ENCODE peak calls at places on chromosomes 2 and 18, in ten cellular contexts. A is cardiac fibroblast, N is heart right ventricle, W is testis, V is colonic mucosa, Z is A549, T is AG04450, X is ovary, C is sigmoid colon, H is fibroblast of the aortic adventitia. K is an unnamed sample.

GRCh38 chr2:220893411-220893810 is 678.7 kb downstream of the EPHA4 start:
- DNase-seq in A (no peak), N (no peak), W (no peak), V (no peak), Z (no peak), T (no peak), X (no peak), C (no peak), H (no peak), K (peak; percentile 88)

GRCh38 chr2:42239289-42239661 is 70.1 kb downstream of the EML4 start:
- DNase-seq in A (no peak), N (no peak), W (no peak), V (no peak), Z (no peak), T (no peak), X (no peak), C (no peak), H (no peak), K (no peak)

GRCh38 chr2:233053928-233054774 is 6.0 kb upstream of the INPP5D start:
- DNase-seq in A (peak; percentile 27), N (peak; percentile 70), W (peak; percentile 83), V (peak; percentile 74), Z (peak; percentile 84), T (no peak), X (peak; percentile 44), C (peak; percentile 68), H (peak; percentile 29), K (no peak)

GRCh38 chr2:2950403-2950952 is 427.1 kb downstream of the EIPR1 start:
- DNase-seq in A (no peak), N (no peak), W (no peak), V (no peak), Z (no peak), T (no peak), X (no peak), C (no peak), H (no peak), K (no peak)

GRCh38 chr18:54671291-54671881 is 80.3 kb downstream of the DYNAP start:
- DNase-seq in A (peak; percentile 63), N (no peak), W (no peak), V (no peak), Z (peak; percentile 10), T (no peak), X (no peak), C (no peak), H (peak; percentile 65), K (no peak)

GRCh38 chr2:174195253-174195652 is 53.1 kb downstream of the OLA1 start:
- DNase-seq in A (no peak), N (no peak), W (no peak), V (no peak), Z (no peak), T (no peak), X (no peak), C (no peak), H (no peak), K (no peak)

GRCh38 chr2:133326651-133327397 is 241.4 kb downstream of the NCKAP5 start:
- DNase-seq in A (peak; percentile 52), N (no peak), W (no peak), V (no peak), Z (peak; percentile 64), T (peak; percentile 82), X (no peak), C (no peak), H (peak; percentile 13), K (peak; percentile 62)

GRCh38 chr18:26723986-26724385 is 141.5 kb downstream of the AQP4 start:
- DNase-seq in A (no peak), N (no peak), W (no peak), V (no peak), Z (no peak), T (no peak), X (no peak), C (no peak), H (no peak), K (no peak)

GRCh38 chr18:57915848-57916596 is 112.9 kb upstream of the ATP8B1 start:
- DNase-seq in A (peak; percentile 35), N (no peak), W (no peak), V (peak; percentile 32), Z (no peak), T (no peak), X (no peak), C (no peak), H (no peak), K (peak; percentile 39)

GRCh38 chr2:55142518-55142917 is 89.6 kb downstream of the CLHC1 start:
- DNase-seq in A (no peak), N (no peak), W (no peak), V (no peak), Z (no peak), T (no peak), X (no peak), C (no peak), H (no peak), K (no peak)

DNA sequence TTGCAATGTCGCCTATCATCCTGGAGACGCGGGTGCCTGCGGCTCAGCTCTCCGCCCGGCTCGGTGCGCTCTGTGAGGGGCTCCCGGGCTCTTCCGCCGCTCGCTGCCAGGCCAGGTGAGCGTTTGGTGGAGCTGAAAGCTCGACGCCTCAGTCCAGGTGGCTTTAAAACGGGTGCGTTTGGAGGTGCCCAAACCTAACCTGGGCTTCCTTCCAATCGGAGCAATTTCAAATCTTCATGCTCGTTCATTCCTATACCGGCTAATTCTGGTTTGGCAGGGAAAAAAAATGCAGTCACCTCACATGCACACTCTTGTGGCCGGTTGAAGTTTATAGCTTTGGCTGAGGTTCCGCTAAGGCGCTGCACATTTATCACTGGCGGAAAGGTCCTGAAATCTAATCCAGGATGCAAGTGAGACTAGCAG is at the start of gene SLC16A14:
- DNase-seq in A (peak; percentile 61), N (no peak), W (peak; percentile 54), V (peak; percentile 80), Z (peak; percentile 7), T (peak; percentile 16), X (no peak), C (no peak), H (peak; percentile 65), K (no peak)
- TF ChIP-seq CTCF in A (peak; percentile 26), N (no peak), W (peak; percentile 31), V (peak; percentile 13), Z (no peak), T (peak; percentile 42), X (no peak), C (no peak), H (peak; percentile 46), K (peak; percentile 48)

GRCh38 chr18:32158108-32158624 is 31.7 kb upstream of the MEP1B start:
- DNase-seq in A (peak; percentile 92), N (peak; percentile 63), W (peak; percentile 90), V (peak; percentile 89), Z (peak; percentile 40), T (peak; percentile 72), X (peak; percentile 80), C (peak; percentile 87), H (peak; percentile 93), K (peak; percentile 67)
- H3K4me3 ChIP-seq in A (no peak overlapping the region), N (peak overlapping the region; percentile 25), W (peak overlapping the region; percentile 7), V (peak overlapping the region; percentile 9), Z (no peak overlapping the region), T (no peak overlapping the region), X (peak overlapping the region; percentile 20), C (peak overlapping the region; percentile 42), H (peak overlapping the region; percentile 48), K (peak overlapping the region; percentile 38)

GRCh38 chr2:142330458-142330857 is 199.6 kb upstream of the LRP1B start:
- DNase-seq in A (no peak), N (no peak), W (no peak), V (no peak), Z (no peak), T (no peak), X (no peak), C (no peak), H (no peak), K (no peak)
- TF ChIP-seq CTCF in A (no peak), N (no peak), W (no peak), V (no peak), Z (no peak), T (no peak), X (no peak), C (no peak), H (no peak), K (no peak)

GRCh38 chr2:172430671-172431070 is 3.3 kb downstream of the ITGA6 start:
- DNase-seq in A (no peak), N (no peak), W (no peak), V (no peak), Z (no peak), T (no peak), X (no peak), C (no peak), H (no peak), K (no peak)
- H3K4me3 ChIP-seq in A (no peak overlapping the region), N (peak overlapping the region; percentile 88), W (no peak overlapping the region), V (peak overlapping the region; percentile 86), Z (no peak overlapping the region), T (no peak overlapping the region), X (no peak overlapping the region), C (no peak overlapping the region), H (no peak overlapping the region), K (no peak overlapping the region)